ENCODE peak calls at places on chromosomes 2 and 18, in four cellular contexts. L is body of pancreas, B is HCT116, V is cardiac muscle cell. O is an unnamed sample. For H3K4me1, the result is how much of the 10 kb centered on the place peaks cover.

GRCh38 chr2:207469380-207469779 is 60.4 kb upstream of the CREB1 start:
- DNase-seq in L (no peak), B (no peak), V (no peak), O (no peak)

GRCh38 chr2:198296665-198297308 is 492.4 kb downstream of the PLCL1 start:
- DNase-seq in L (peak), B (peak), V (peak), O (peak)

GRCh38 chr2:95269036-95269680 is 5.1 kb upstream of the PROM2 start:
- DNase-seq in L (no peak), B (no peak), V (no peak), O (peak)

GRCh38 chr2:29706171-29706690 is 215.2 kb downstream of the ALK start:
- DNase-seq in L (no peak), B (no peak), V (no peak), O (no peak)

GRCh38 chr18:21262979-21263378 is 20.9 kb downstream of the GREB1L start:
- DNase-seq in L (no peak), B (no peak), V (no peak), O (no peak)

GRCh38 chr2:23360571-23361125 is 24.3 kb upstream of the KLHL29 start:
- DNase-seq in L (no peak), B (no peak), V (no peak), O (no peak)

GRCh38 chr2:230661072-230661957 is 51.3 kb upstream of the CAB39 start:
- DNase-seq in L (no peak), B (no peak), V (no peak), O (no peak)

GRCh38 chr2:233156001-233156400 is 95.5 kb upstream of the ATG16L1 start:
- DNase-seq in L (no peak), B (no peak), V (no peak), O (no peak)

GRCh38 chr2:200467806-200468686 is 41.8 kb downstream of the KCTD18 start:
- DNase-seq in L (no peak), B (no peak), V (no peak), O (no peak)

GRCh38 chr2:65232636-65233035 is 5.0 kb downstream of the ACTR2 start:
- DNase-seq in L (no peak), B (no peak), V (no peak), O (no peak)

GRCh38 chr2:111054791-111055627 is 65.7 kb upstream of the BCL2L11 start:
- DNase-seq in L (no peak), B (no peak), V (no peak), O (no peak)

GRCh38 chr2:14633451-14634211 is 1.1 kb downstream of the LRATD1 start:
- DNase-seq in L (peak), B (no peak), V (peak), O (no peak)

GRCh38 chr2:233288663-233289062 is 19.0 kb upstream of the SAG start:
- DNase-seq in L (no peak), B (no peak), V (no peak), O (no peak)

GRCh38 chr2:17754773-17755425 is 961 bp downstream of the GEN1 start:
- DNase-seq in L (no peak), B (no peak), V (no peak), O (no peak)

GRCh38 chr18:8253943-8254342 is 355.3 kb upstream of the RAB12 start:
- DNase-seq in L (no peak), B (no peak), V (peak), O (no peak)

GRCh38 chr2:199460101-199460671 is 2.4 kb upstream of the SATB2 start:
- DNase-seq in L (no peak), B (peak), V (no peak), O (no peak)

GRCh38 chr18:31302991-31303390 is 15.0 kb upstream of the DSG1 start:
- DNase-seq in L (no peak), B (peak), V (no peak), O (peak)

GRCh38 chr2:223232896-223233295 is 180.9 kb downstream of the KCNE4 start:
- DNase-seq in L (no peak), B (no peak), V (no peak), O (no peak)

GRCh38 chr2:196233033-196233807 is 61.8 kb upstream of the STK17B start:
- DNase-seq in L (peak), B (peak), V (no peak), O (no peak)

GRCh38 chr2:214378455-214379103 is 32.3 kb upstream of the VWC2L start:
- DNase-seq in L (peak), B (no peak), V (no peak), O (no peak)

GRCh38 chr2:190841707-190842505 is 38.7 kb upstream of the GLS start:
- DNase-seq in L (no peak), B (no peak), V (no peak), O (no peak)

DNA sequence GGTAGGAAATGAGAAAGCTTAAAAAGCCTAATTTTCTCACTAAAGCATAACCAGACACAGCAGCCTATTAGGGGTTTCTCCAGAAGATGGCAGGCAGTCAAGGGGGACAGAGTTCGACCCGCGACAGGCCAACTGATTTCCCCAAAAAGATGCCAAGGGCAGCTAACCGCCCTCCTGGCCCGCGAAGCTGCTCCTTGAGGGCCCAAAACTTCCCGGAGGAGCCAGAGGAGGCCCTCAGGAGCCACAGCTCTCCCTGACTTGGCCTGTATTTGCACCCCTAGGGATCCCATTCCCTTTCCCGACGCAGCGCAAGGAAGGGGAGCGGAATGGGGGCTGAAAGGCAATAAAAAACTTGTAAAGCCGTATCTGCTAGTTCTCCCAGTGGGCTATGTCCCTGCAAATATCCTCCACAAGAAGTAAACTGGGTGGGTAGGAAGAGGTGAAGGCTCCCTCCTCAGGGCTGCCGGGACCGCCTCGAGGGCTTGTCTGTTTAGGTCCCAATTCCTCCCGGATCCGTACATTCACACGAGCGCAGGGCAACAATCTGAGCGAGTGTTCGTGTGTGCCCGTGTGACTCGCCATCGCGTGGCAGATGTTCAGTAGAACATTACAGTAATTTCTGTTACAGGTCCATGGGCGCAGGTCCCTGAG is 756 bp upstream of the NAGK start:
- DNase-seq in L (no peak), B (no peak), V (no peak), O (no peak)
- H3K4me1 ChIP-seq in L (under half), B (under half), V (under half), O (under half)

GRCh38 chr2:145652051-145652450 is 1132.1 kb upstream of the ZEB2 start:
- DNase-seq in L (no peak), B (no peak), V (no peak), O (no peak)
- TF ChIP-seq CTCF in L (no peak), B (no peak), V (no peak), O (no peak)

GRCh38 chr2:239392688-239393400 is 8.0 kb downstream of the HDAC4 start:
- DNase-seq in L (no peak), B (no peak), V (no peak), O (no peak)
- H3K4me1 ChIP-seq in L (under half), B (under half), V (under half), O (under half)

GRCh38 chr2:43102366-43103092 is 123.9 kb downstream of the ZFP36L2 start:
- DNase-seq in L (no peak), B (no peak), V (no peak), O (no peak)

GRCh38 chr2:43103093-43103404 is 123.4 kb downstream of the ZFP36L2 start:
- DNase-seq in L (no peak), B (no peak), V (no peak), O (no peak)

GRCh38 chr2:43100362-43100882 is 126.0 kb downstream of the ZFP36L2 start:
- DNase-seq in L (no peak), B (no peak), V (no peak), O (no peak)

GRCh38 chr2:43100883-43101662 is 125.3 kb downstream of the ZFP36L2 start:
- DNase-seq in L (peak), B (no peak), V (no peak), O (no peak)

DNA sequence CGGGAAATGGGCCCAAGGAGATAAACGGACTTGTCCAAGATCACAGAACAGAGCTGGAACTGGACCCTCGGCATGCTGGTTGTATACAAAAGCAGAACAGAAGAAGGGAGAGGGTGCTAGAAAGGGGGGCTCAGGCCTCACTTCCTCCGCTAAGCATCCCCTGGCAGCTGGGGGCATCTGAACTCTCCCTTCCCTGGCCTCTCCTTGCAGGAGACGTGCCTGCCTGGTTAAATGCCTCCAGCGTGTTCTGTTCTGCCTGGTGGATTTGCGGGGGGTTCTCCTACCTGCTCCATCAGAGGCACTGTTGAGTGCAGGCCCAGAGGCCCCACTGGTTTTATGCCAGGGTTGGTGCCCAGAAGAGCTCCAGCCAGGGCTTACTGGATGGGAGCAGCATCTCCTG is 124.7 kb downstream of the ZFP36L2 start:
- DNase-seq in L (no peak), B (no peak), V (no peak), O (no peak)
- TF ChIP-seq CTCF in L (no peak), B (no peak), V (no peak), O (no peak)

DNA sequence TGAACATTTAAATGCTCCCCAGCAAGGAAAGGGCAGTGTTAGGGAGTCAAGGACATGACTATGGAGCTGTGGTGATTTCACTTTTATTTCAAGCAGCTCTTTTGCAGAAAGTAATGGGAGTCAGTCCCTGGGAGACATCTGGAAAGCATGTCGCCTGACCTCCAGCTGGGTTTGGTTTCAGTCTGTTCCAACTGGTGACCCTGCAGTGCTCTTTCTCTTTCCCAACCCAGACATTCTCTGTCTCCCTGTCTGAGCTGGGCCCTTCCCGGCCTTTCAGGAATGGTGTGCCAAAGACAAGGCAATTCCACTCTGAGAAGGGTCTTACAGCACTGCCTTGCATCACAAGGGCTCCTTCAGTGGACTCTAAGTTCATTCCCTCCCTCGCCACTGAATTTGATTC is 323.2 kb downstream of the OSR1 start:
- DNase-seq in L (no peak), B (no peak), V (no peak), O (no peak)
- H3K4me1 ChIP-seq in L (under half), B (under half), V (under half), O (under half)

DNA sequence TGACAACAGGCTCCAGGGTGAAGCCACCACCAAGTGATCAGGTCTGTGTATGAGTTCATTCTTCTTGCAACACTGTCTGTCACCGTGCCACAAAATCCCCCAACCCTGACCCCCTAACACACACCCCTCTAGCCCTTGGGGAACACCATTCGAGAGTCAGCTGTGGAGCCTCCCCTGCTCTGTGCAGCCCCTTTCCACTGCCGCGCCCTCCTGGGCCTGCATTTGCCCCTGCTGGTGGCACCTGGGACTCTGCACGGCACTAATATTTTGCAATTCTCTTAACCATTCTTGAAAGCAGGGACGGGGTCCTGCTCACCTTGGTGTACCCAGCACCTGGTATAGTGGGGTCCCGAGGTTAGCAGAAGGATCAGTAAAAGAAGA is 124.0 kb downstream of the HDAC4 start:
- DNase-seq in L (no peak), B (no peak), V (no peak), O (no peak)
- TF ChIP-seq CTCF in L (no peak), B (no peak), V (peak), O (no peak)

DNA sequence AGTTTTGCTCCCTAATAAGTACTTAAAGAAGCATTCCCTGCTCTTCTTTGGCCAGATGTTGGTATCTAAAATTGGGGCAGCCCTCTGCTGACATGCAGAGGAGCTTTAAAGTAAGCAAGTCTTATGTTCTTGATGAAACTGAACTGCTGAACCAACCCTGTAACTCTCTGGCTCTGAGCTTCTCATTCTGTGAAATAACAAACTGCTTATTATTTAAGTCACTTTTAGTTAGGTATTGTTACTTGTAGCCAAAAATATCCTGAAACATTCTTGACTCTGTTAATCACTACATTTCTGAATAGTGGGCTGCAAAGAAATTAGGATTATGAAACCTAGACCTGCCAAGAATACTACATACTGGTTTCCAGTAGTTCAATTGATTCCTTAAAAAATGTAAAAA is 15.5 kb downstream of the PPP3R1 start:
- DNase-seq in L (no peak), B (no peak), V (no peak), O (no peak)
- H3K4me1 ChIP-seq in L (half or more), B (under half), V (under half), O (under half)

DNA sequence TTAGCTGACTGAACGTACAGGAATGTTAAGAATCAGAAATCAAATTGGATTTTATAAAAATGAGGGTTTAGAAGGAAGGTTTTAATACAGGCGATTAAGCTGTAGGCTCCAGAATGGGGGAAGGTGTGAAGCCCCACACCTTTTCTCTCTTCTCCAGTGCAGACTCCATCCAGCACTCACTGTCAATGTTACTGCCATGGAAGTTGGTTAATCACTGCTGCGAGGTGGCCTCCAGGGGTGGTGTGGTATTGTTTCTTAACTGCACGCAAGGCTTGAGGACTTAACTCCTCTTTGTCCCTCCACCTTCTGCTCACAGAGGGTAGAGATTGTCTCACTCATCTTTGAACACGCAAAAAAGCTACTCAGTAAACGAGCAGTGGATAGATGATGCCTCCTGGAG is 26.9 kb upstream of the YWHAQ start:
- DNase-seq in L (no peak), B (no peak), V (no peak), O (peak)
- TF ChIP-seq CTCF in L (no peak), B (no peak), V (no peak), O (peak)

GRCh38 chr2:79860233-79861058 is 347.6 kb downstream of the CTNNA2 start:
- DNase-seq in L (no peak), B (no peak), V (peak), O (no peak)

GRCh38 chr2:79862756-79863155 is 349.9 kb downstream of the CTNNA2 start:
- DNase-seq in L (no peak), B (no peak), V (no peak), O (no peak)

GRCh38 chr2:79855264-79856006 is 342.6 kb downstream of the CTNNA2 start:
- DNase-seq in L (peak), B (no peak), V (peak), O (peak)

GRCh38 chr2:79861059-79861374 is 348.2 kb downstream of the CTNNA2 start:
- DNase-seq in L (no peak), B (no peak), V (no peak), O (no peak)

DNA sequence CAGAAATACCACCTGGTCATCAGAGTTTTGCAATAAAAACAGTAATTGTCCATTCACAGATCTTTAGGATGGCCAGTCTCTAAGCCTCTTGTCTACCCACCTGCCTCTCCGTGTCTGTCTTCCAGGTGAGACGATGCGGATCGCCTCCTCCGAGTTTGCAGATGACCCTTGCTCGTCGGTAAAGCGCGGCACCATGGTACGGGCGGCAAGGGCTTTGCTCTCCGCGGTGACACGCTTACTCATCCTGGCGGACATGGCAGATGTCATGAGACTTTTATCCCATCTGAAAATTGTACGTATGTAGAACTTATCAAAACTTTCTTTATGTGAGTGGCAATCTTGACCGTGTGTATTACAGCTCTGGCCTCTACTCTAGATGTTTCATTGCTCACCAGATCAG is 345.0 kb downstream of the CTNNA2 start:
- DNase-seq in L (no peak), B (no peak), V (no peak), O (no peak)
- H3K4me1 ChIP-seq in L (under half), B (under half), V (under half), O (under half)

GRCh38 chr18:27752944-27753343 is 424.0 kb downstream of the CDH2 start:
- DNase-seq in L (no peak), B (no peak), V (no peak), O (no peak)

GRCh38 chr18:27746241-27746640 is 430.7 kb downstream of the CDH2 start:
- DNase-seq in L (no peak), B (no peak), V (no peak), O (no peak)

GRCh38 chr18:27749189-27749588 is 427.7 kb downstream of the CDH2 start:
- DNase-seq in L (no peak), B (no peak), V (no peak), O (no peak)

GRCh38 chr18:27748336-27748735 is 428.6 kb downstream of the CDH2 start:
- DNase-seq in L (no peak), B (no peak), V (no peak), O (no peak)

DNA sequence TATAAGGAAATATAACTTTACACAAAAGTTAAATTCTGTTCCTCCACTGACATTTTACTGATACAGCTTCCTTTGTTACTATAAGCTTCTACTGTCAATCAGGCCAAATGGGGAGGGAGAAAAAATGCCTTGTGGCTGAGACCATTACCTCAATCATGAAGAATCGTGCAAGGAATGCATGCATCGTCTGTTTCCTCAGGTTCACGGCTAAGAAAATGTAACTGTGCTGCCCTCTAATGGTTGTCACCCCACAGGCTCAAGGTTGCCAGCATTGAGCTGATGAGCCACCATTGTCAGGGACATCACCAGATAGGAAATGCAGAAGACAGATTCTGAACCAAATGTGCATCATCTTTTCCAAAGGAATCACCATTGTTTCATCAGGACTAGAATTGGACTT is 426.9 kb downstream of the CDH2 start:
- DNase-seq in L (peak), B (peak), V (peak), O (no peak)
- TF ChIP-seq CTCF in L (peak), B (peak), V (peak), O (no peak)